ENCODE peak calls at places on chromosomes 6 and 20, in seven cellular contexts. P is NCI-H1694; F is RPMI8226; C is activated T-cell treated with anti-CD3 and anti-CD28 coated beads for 1 hour; M is cardiac fibroblast; S is activated CD4-positive, alpha-beta T cell treated with anti-CD3 and anti-CD28 coated beads for 48 hours; J is SW480. T is an unnamed sample.

GRCh38 chr6:170178561-170179477 is 112.1 kb downstream of the DLL1 start:
- DNase-seq in P (peak), F (no peak), C (no peak), M (peak), S (no peak), J (no peak), T (peak)

GRCh38 chr6:5286780-5287179 is 25.5 kb downstream of the FARS2 start:
- DNase-seq in P (no peak), F (no peak), C (no peak), M (no peak), S (no peak), J (no peak), T (no peak)

GRCh38 chr20:24681634-24682495 is 212.4 kb downstream of the SYNDIG1 start:
- DNase-seq in P (no peak), F (no peak), C (no peak), M (no peak), S (no peak), J (no peak), T (no peak)

GRCh38 chr6:89467437-89467836 is 34.5 kb downstream of the ANKRD6 start:
- DNase-seq in P (no peak), F (no peak), C (no peak), M (no peak), S (no peak), J (no peak), T (no peak)

GRCh38 chr6:91477688-91478087 is 890.8 kb upstream of the MAP3K7 start:
- DNase-seq in P (no peak), F (no peak), C (no peak), M (no peak), S (no peak), J (no peak), T (no peak)

GRCh38 chr20:20781029-20781428 is 68.6 kb upstream of the RALGAPA2 start:
- DNase-seq in P (no peak), F (no peak), C (no peak), M (no peak), S (no peak), J (no peak), T (no peak)

GRCh38 chr20:58171796-58172425 is 56.5 kb downstream of the ANKRD60 start:
- DNase-seq in P (no peak), F (no peak), C (no peak), M (no peak), S (no peak), J (no peak), T (no peak)

GRCh38 chr20:32880635-32881034 is 21.9 kb downstream of the EFCAB8 start:
- DNase-seq in P (no peak), F (no peak), C (no peak), M (no peak), S (no peak), J (no peak), T (no peak)

GRCh38 chr20:46757754-46758678 is 48.6 kb downstream of the SLC2A10 start:
- DNase-seq in P (peak), F (peak), C (peak), M (peak), S (peak), J (peak), T (no peak)

GRCh38 chr20:51456511-51457280 is 85.8 kb downstream of the NFATC2 start:
- DNase-seq in P (peak), F (peak), C (no peak), M (peak), S (no peak), J (peak), T (peak)

T was measured in glomerular endothelial cell.